ENCODE peak calls at places on chromosome 22, in seven cellular contexts. I, X, Y, V, N, G and A are unnamed samples.

GRCh38 chr22:37998543-37998942 is 14.2 kb upstream of the SOX10 start:
- DNase-seq in V (no peak), X (no peak), G (no peak), Y (no peak), I (no peak), N (no peak), A (no peak)

GRCh38 chr22:46915978-46916730 is 153.7 kb downstream of the TBC1D22A start:
- DNase-seq in N (no peak), G (no peak), V (no peak), X (no peak), I (no peak), Y (no peak), A (no peak)

GRCh38 chr22:45562102-45562501 is 59.4 kb downstream of the FBLN1 start:
- DNase-seq in G (no peak), N (no peak), V (no peak), X (no peak), I (no peak), Y (no peak), A (no peak)

GRCh38 chr22:20551805-20552449 is 44.5 kb downstream of the MED15 start:
- DNase-seq in X (no peak), V (no peak), Y (peak), G (no peak), I (no peak), N (peak), A (no peak)

GRCh38 chr22:24423519-24424000 is 3.8 kb upstream of the ADORA2A start:
- DNase-seq in Y (peak), X (peak), V (peak), G (peak), N (peak), I (no peak), A (peak)

GRCh38 chr22:35409783-35410662 is 10.1 kb downstream of the MCM5 start:
- DNase-seq in X (peak), N (no peak), G (no peak), I (peak), V (peak), Y (peak), A (peak)

GRCh38 chr22:17120281-17120680 is 879 bp downstream of the TMEM121B start:
- DNase-seq in Y (peak), G (no peak), N (no peak), I (peak), V (peak), X (peak), A (peak)

GRCh38 chr22:20953668-20954500 is 13.2 kb upstream of the AIFM3 start:
- DNase-seq in G (no peak), Y (no peak), X (no peak), I (no peak), N (peak), V (no peak), A (no peak)

GRCh38 chr22:37545703-37546435 is 14.4 kb upstream of the CDC42EP1 start:
- DNase-seq in Y (peak), I (peak), N (peak), V (no peak), G (peak), X (peak), A (no peak)

GRCh38 chr22:19477321-19478085 is 1.5 kb downstream of the UFD1 start:
- DNase-seq in V (no peak), X (no peak), I (no peak), G (no peak), N (no peak), Y (no peak), A (no peak)

GRCh38 chr22:19478086-19478392 is 954 bp downstream of the UFD1 start:
- DNase-seq in N (no peak), X (no peak), I (no peak), V (no peak), Y (no peak), G (no peak), A (no peak)

GRCh38 chr22:19479358-19480172 is at the start of gene CDC45:
- DNase-seq in V (peak), Y (peak), G (peak), I (peak), N (peak), X (peak), A (peak)

GRCh38 chr22:19480173-19480568 is 451 bp downstream of the CDC45 start:
- DNase-seq in I (peak), G (no peak), N (no peak), V (no peak), X (no peak), Y (no peak), A (no peak)

DNA sequence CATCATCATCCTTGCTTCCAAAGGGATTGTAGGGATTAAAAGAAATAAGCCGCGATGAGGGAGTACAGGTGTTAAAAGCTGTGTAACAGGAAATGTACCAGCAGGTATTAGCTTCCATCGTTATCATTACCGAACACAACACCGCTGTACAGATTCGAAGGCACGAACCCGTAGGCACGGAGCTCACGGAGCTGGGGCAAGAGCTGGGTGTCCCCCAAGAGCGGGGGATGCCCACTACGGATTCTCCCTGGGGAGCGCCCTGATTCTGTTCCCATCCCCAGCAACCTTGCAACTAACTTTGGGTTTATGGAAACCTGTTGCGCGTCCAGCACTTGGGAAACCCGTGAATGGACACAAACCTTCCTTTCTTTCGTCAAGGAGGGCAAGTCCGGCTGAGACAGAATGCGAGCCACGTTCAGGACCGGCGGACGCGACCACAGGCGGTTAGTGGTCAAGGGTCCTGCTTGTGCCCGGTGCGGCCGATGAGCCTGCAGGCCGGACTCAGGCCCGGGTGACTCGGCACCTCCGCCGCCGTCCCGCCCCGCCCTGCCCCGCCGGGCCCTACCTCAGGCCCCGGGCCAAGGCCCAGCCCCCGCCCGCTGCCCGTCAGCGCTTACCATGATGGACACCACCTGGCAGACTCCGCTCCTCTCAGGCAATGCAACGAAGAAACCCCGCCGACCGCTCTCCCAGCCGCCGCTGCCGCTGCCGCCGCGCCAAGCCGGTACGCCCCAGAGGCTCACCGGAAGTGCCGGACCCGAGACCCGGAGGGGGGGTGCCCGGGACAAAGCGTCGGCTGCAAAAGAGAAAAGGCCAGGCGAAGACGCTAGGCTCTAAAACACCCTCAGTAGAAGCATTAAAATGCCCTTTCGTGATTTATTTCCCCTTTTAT is at the start of gene UFD1:
- DNase-seq in I (peak), G (peak), V (peak), Y (peak), X (peak), N (peak), A (peak)
- TF ChIP-seq POLR2A in I (peak), G (peak), V (peak), Y (no peak), X (no peak), N (peak), A (peak)

DNA sequence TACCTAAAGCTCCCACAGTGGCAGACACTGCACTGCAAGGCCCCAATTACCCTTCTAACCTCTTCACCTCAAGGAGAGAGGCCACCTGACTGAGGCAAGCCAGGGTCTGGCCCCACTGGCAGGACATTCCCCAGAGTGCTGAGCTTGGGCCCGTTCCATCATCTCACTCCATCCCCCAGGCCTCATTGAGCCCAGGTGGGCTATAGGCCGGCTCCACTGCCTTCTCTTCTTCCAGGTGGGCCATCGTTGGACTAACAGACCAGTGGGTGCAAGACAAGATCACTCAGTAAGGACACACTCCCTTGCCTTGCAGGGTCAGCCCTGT is 19.1 kb downstream of the CDC45 start:
- DNase-seq in I (no peak), N (no peak), G (no peak), Y (no peak), V (no peak), X (no peak), A (no peak)
- TF ChIP-seq POLR2A in I (no peak), N (no peak), G (no peak), Y (no peak), V (no peak), X (no peak), A (no peak)

GRCh38 chr22:39317084-39317755 is 2.2 kb downstream of the RPL3 start:
- DNase-seq in Y (no peak), N (no peak), G (no peak), I (no peak), V (no peak), X (peak), A (no peak)

GRCh38 chr22:39316440-39317083 is 2.9 kb downstream of the RPL3 start:
- DNase-seq in X (peak), V (no peak), I (peak), N (peak), Y (peak), G (peak), A (no peak)

GRCh38 chr22:39318507-39319283 is 728 bp downstream of the RPL3 start:
- DNase-seq in Y (no peak), V (no peak), X (peak), N (no peak), G (no peak), I (no peak), A (no peak)

GRCh38 chr22:39317756-39318506 is 1.5 kb downstream of the RPL3 start:
- DNase-seq in I (no peak), N (no peak), G (no peak), V (no peak), Y (no peak), X (no peak), A (no peak)

GRCh38 chr22:39319284-39320170 is at the start of gene RPL3:
- DNase-seq in G (peak), X (peak), V (peak), N (peak), Y (peak), I (peak), A (peak)
- TF ChIP-seq POLR2A in G (peak), X (peak), V (peak), N (peak), Y (peak), I (peak), A (peak)

DNA sequence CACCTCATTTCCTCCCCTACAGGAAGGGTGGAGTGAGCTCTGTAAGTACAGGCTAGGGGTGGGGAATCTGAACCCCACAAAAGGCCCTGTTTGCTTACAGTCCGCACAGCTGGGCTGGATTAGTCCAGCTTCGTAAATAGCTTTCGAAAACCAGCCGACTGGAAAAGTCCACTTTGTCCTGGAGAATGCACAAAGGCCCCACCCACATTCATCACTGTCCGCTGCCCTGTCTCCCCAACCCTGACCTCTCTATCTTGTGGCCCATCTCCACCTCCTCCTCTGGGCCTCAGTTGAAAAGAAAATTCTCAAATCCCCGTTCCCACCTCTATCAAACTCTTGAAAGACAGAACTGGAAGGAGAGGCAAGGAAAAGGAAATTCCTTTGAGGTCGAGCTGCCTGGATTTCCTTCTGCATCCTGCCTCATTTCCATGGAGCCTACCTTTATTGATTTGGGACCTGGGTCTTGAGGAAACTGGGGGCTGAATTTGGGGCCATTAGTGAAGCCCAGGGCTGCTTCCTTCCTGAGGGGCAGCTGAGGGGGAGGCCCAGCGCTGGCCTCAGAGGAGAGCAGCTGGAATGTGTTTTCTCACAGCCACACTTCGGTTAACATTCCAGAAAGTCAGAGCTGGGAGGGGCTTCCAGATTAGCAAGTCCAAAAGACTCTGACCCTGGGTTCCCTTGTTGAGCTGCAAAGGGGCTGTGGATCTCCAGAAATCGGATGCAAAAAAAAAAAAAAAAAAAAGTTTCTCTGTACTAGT is 147.6 kb downstream of the FBXO7 start:
- DNase-seq in V (no peak), I (no peak), X (peak), Y (peak), G (no peak), N (peak), A (no peak)
- TF ChIP-seq POLR2A in V (no peak), I (no peak), X (no peak), Y (no peak), G (no peak), N (no peak), A (no peak)